ENCODE peak calls at places on chromosomes 2 and 18, in eight cellular contexts. One of them, this sample, is unnamed.

GRCh38 chr2:232988444-232988843 is 24.6 kb downstream of the NGEF start:
- DNase-seq in endothelial cell: no peak
- DNase-seq in CD8-positive, alpha-beta T cell: no peak
- DNase-seq in ascending aorta: no peak
- DNase-seq in dorsolateral prefrontal cortex: no peak
- DNase-seq in IMR-90: peak
- DNase-seq in BE2C: no peak
- DNase-seq in brain microvascular endothelial cell: peak
- DNase-seq in this sample: peak

GRCh38 chr2:46801731-46802664 is 113.6 kb downstream of the MCFD2 start:
- DNase-seq in endothelial cell: no peak
- DNase-seq in CD8-positive, alpha-beta T cell: no peak
- DNase-seq in ascending aorta: no peak
- DNase-seq in dorsolateral prefrontal cortex: no peak
- DNase-seq in IMR-90: peak
- DNase-seq in BE2C: no peak
- DNase-seq in brain microvascular endothelial cell: no peak
- DNase-seq in this sample: no peak

GRCh38 chr2:222024934-222025890 is 273.6 kb downstream of the PAX3 start:
- DNase-seq in endothelial cell: peak
- DNase-seq in CD8-positive, alpha-beta T cell: no peak
- DNase-seq in ascending aorta: no peak
- DNase-seq in dorsolateral prefrontal cortex: no peak
- DNase-seq in IMR-90: peak
- DNase-seq in BE2C: no peak
- DNase-seq in brain microvascular endothelial cell: no peak
- DNase-seq in this sample: no peak

GRCh38 chr2:185219981-185220380 is 518.6 kb upstream of the FSIP2 start:
- DNase-seq in endothelial cell: no peak
- DNase-seq in CD8-positive, alpha-beta T cell: no peak
- DNase-seq in ascending aorta: no peak
- DNase-seq in dorsolateral prefrontal cortex: no peak
- DNase-seq in IMR-90: no peak
- DNase-seq in BE2C: no peak
- DNase-seq in brain microvascular endothelial cell: peak
- DNase-seq in this sample: no peak

GRCh38 chr2:141703506-141703905 is 427.3 kb downstream of the LRP1B start:
- DNase-seq in endothelial cell: no peak
- DNase-seq in CD8-positive, alpha-beta T cell: no peak
- DNase-seq in ascending aorta: no peak
- DNase-seq in dorsolateral prefrontal cortex: no peak
- DNase-seq in IMR-90: no peak
- DNase-seq in BE2C: no peak
- DNase-seq in brain microvascular endothelial cell: no peak
- DNase-seq in this sample: no peak

GRCh38 chr2:100290718-100291151 is 31.6 kb downstream of the LONRF2 start:
- DNase-seq in endothelial cell: no peak
- DNase-seq in CD8-positive, alpha-beta T cell: no peak
- DNase-seq in ascending aorta: no peak
- DNase-seq in dorsolateral prefrontal cortex: no peak
- DNase-seq in IMR-90: no peak
- DNase-seq in BE2C: no peak
- DNase-seq in brain microvascular endothelial cell: no peak
- DNase-seq in this sample: no peak

GRCh38 chr2:24932715-24933114 is 12.7 kb upstream of the ADCY3 start:
- DNase-seq in endothelial cell: no peak
- DNase-seq in CD8-positive, alpha-beta T cell: no peak
- DNase-seq in ascending aorta: no peak
- DNase-seq in dorsolateral prefrontal cortex: no peak
- DNase-seq in IMR-90: no peak
- DNase-seq in BE2C: no peak
- DNase-seq in brain microvascular endothelial cell: no peak
- DNase-seq in this sample: no peak

GRCh38 chr18:48399303-48400075 is 9.7 kb downstream of the ZBTB7C start:
- DNase-seq in endothelial cell: no peak
- DNase-seq in CD8-positive, alpha-beta T cell: no peak
- DNase-seq in ascending aorta: no peak
- DNase-seq in dorsolateral prefrontal cortex: no peak
- DNase-seq in IMR-90: no peak
- DNase-seq in BE2C: no peak
- DNase-seq in brain microvascular endothelial cell: no peak
- DNase-seq in this sample: no peak

GRCh38 chr2:75722687-75723086 is 12.0 kb upstream of the GCFC2 start:
- DNase-seq in endothelial cell: no peak
- DNase-seq in CD8-positive, alpha-beta T cell: no peak
- DNase-seq in ascending aorta: no peak
- DNase-seq in dorsolateral prefrontal cortex: no peak
- DNase-seq in IMR-90: no peak
- DNase-seq in BE2C: no peak
- DNase-seq in brain microvascular endothelial cell: no peak
- DNase-seq in this sample: no peak

GRCh38 chr2:156379069-156379468 is 46.5 kb upstream of the NR4A2 start:
- DNase-seq in endothelial cell: no peak
- DNase-seq in CD8-positive, alpha-beta T cell: no peak
- DNase-seq in ascending aorta: no peak
- DNase-seq in dorsolateral prefrontal cortex: no peak
- DNase-seq in IMR-90: no peak
- DNase-seq in BE2C: no peak
- DNase-seq in brain microvascular endothelial cell: no peak
- DNase-seq in this sample: no peak

GRCh38 chr2:75598572-75599155 is 37.9 kb upstream of the EVA1A start:
- DNase-seq in endothelial cell: no peak
- DNase-seq in CD8-positive, alpha-beta T cell: no peak
- DNase-seq in ascending aorta: no peak
- DNase-seq in dorsolateral prefrontal cortex: no peak
- DNase-seq in IMR-90: no peak
- DNase-seq in BE2C: no peak
- DNase-seq in brain microvascular endothelial cell: no peak
- DNase-seq in this sample: no peak

GRCh38 chr2:18373081-18373480 is 187.4 kb downstream of the RDH14 start:
- DNase-seq in endothelial cell: no peak
- DNase-seq in CD8-positive, alpha-beta T cell: no peak
- DNase-seq in ascending aorta: no peak
- DNase-seq in dorsolateral prefrontal cortex: no peak
- DNase-seq in IMR-90: no peak
- DNase-seq in BE2C: no peak
- DNase-seq in brain microvascular endothelial cell: no peak
- DNase-seq in this sample: no peak

GRCh38 chr2:145356046-145356445 is 836.1 kb upstream of the ZEB2 start:
- DNase-seq in endothelial cell: no peak
- DNase-seq in CD8-positive, alpha-beta T cell: no peak
- DNase-seq in ascending aorta: no peak
- DNase-seq in dorsolateral prefrontal cortex: no peak
- DNase-seq in IMR-90: peak
- DNase-seq in BE2C: no peak
- DNase-seq in brain microvascular endothelial cell: no peak
- DNase-seq in this sample: no peak

GRCh38 chr2:58708565-58708964 is 467.4 kb upstream of the FANCL start:
- DNase-seq in endothelial cell: no peak
- DNase-seq in CD8-positive, alpha-beta T cell: no peak
- DNase-seq in ascending aorta: no peak
- DNase-seq in dorsolateral prefrontal cortex: no peak
- DNase-seq in IMR-90: no peak
- DNase-seq in BE2C: no peak
- DNase-seq in brain microvascular endothelial cell: no peak
- DNase-seq in this sample: no peak

GRCh38 chr18:59087391-59087790 is 52.3 kb upstream of the SEC11C start:
- DNase-seq in endothelial cell: no peak
- DNase-seq in CD8-positive, alpha-beta T cell: no peak
- DNase-seq in ascending aorta: no peak
- DNase-seq in dorsolateral prefrontal cortex: no peak
- DNase-seq in IMR-90: peak
- DNase-seq in BE2C: no peak
- DNase-seq in brain microvascular endothelial cell: no peak
- DNase-seq in this sample: no peak

GRCh38 chr2:95015261-95015918 is 10.1 kb upstream of the MAL start:
- DNase-seq in endothelial cell: no peak
- DNase-seq in CD8-positive, alpha-beta T cell: no peak
- DNase-seq in ascending aorta: no peak
- DNase-seq in dorsolateral prefrontal cortex: no peak
- DNase-seq in IMR-90: no peak
- DNase-seq in BE2C: no peak
- DNase-seq in brain microvascular endothelial cell: no peak
- DNase-seq in this sample: no peak

GRCh38 chr18:57062841-57063240 is 84.0 kb upstream of the BOD1L2 start:
- DNase-seq in endothelial cell: no peak
- DNase-seq in CD8-positive, alpha-beta T cell: no peak
- DNase-seq in ascending aorta: no peak
- DNase-seq in dorsolateral prefrontal cortex: no peak
- DNase-seq in IMR-90: no peak
- DNase-seq in BE2C: no peak
- DNase-seq in brain microvascular endothelial cell: no peak
- DNase-seq in this sample: no peak

GRCh38 chr2:176093145-176093888 is 796 bp downstream of the HOXD13 start:
- DNase-seq in endothelial cell: no peak
- DNase-seq in CD8-positive, alpha-beta T cell: no peak
- DNase-seq in ascending aorta: no peak
- DNase-seq in dorsolateral prefrontal cortex: no peak
- DNase-seq in IMR-90: no peak
- DNase-seq in BE2C: no peak
- DNase-seq in brain microvascular endothelial cell: no peak
- DNase-seq in this sample: no peak
- TF ChIP-seq CTCF in endothelial cell: no peak
- TF ChIP-seq CTCF in CD8-positive, alpha-beta T cell: no peak
- TF ChIP-seq CTCF in ascending aorta: no peak
- TF ChIP-seq CTCF in dorsolateral prefrontal cortex: no peak
- TF ChIP-seq CTCF in IMR-90: no peak
- TF ChIP-seq CTCF in BE2C: peak
- TF ChIP-seq CTCF in brain microvascular endothelial cell: no peak
- TF ChIP-seq CTCF in this sample: no peak

DNA sequence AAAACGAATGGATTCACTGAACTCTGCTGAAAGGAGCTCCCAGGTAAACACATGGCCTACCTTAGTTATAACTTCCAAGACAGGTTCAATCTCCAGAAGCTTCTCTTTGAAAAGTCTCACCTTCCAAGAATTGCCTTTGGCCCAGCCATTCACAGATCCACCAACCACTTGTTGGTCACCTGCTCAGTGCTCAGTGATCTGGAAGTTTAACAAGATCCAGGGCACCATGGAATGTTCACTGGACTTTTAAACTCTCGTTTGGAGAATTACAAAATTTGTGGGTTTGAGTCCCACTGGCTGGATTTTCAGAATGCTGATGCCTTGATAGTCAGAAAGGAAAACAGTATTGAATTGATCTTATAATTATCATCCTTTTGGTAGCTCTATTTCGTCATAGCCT is 9.4 kb downstream of the GPR39 start:
- DNase-seq in endothelial cell: no peak
- DNase-seq in CD8-positive, alpha-beta T cell: no peak
- DNase-seq in ascending aorta: no peak
- DNase-seq in dorsolateral prefrontal cortex: no peak
- DNase-seq in IMR-90: no peak
- DNase-seq in BE2C: no peak
- DNase-seq in brain microvascular endothelial cell: no peak
- DNase-seq in this sample: no peak
- TF ChIP-seq CTCF in endothelial cell: no peak
- TF ChIP-seq CTCF in CD8-positive, alpha-beta T cell: no peak
- TF ChIP-seq CTCF in ascending aorta: no peak
- TF ChIP-seq CTCF in dorsolateral prefrontal cortex: no peak
- TF ChIP-seq CTCF in IMR-90: no peak
- TF ChIP-seq CTCF in BE2C: no peak
- TF ChIP-seq CTCF in brain microvascular endothelial cell: no peak
- TF ChIP-seq CTCF in this sample: no peak

GRCh38 chr2:117411983-117412382 is 402.5 kb upstream of the DDX18 start:
- DNase-seq in endothelial cell: no peak
- DNase-seq in CD8-positive, alpha-beta T cell: no peak
- DNase-seq in ascending aorta: no peak
- DNase-seq in dorsolateral prefrontal cortex: no peak
- DNase-seq in IMR-90: no peak
- DNase-seq in BE2C: no peak
- DNase-seq in brain microvascular endothelial cell: no peak
- DNase-seq in this sample: no peak
- TF ChIP-seq CTCF in endothelial cell: no peak
- TF ChIP-seq CTCF in CD8-positive, alpha-beta T cell: no peak
- TF ChIP-seq CTCF in ascending aorta: no peak
- TF ChIP-seq CTCF in dorsolateral prefrontal cortex: no peak
- TF ChIP-seq CTCF in IMR-90: no peak
- TF ChIP-seq CTCF in BE2C: peak
- TF ChIP-seq CTCF in brain microvascular endothelial cell: no peak
- TF ChIP-seq CTCF in this sample: no peak

DNA sequence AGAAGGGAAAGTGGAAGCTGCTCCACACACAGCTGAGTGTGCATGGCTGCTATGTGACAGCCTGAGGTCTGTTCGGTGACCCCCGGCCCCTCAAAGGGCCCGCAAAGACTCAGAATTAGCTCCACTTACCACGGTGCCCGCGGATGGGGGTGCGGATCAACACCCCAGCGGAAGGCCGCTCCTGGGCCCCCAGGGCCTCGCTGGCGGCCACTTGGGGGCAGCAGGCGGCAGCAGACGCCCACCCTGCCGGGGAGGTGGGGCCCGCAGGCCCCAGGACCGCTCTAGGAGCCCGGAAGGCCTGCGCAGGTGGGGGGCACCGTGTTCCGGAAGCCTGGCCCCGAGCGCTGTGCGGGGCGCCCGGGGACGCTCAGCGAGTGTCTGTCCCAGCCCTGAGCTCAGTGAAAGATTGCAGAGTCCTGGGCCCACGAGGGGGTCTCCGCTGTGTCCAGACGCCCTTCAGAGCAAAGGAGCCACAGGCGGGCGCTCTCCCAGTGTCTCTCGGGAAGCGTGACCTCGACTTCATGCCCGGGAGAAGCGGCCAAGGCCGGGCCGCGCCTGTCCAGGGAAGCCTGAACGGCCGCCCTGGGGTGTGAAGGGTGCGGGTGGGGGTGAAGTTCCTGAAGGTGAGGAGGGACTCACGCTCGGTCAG is 118.6 kb downstream of the VAPA start:
- DNase-seq in endothelial cell: peak
- DNase-seq in CD8-positive, alpha-beta T cell: peak
- DNase-seq in ascending aorta: no peak
- DNase-seq in dorsolateral prefrontal cortex: no peak
- DNase-seq in IMR-90: no peak
- DNase-seq in BE2C: no peak
- DNase-seq in brain microvascular endothelial cell: no peak
- DNase-seq in this sample: no peak
- TF ChIP-seq CTCF in endothelial cell: no peak
- TF ChIP-seq CTCF in CD8-positive, alpha-beta T cell: no peak
- TF ChIP-seq CTCF in ascending aorta: no peak
- TF ChIP-seq CTCF in dorsolateral prefrontal cortex: peak
- TF ChIP-seq CTCF in IMR-90: no peak
- TF ChIP-seq CTCF in BE2C: no peak
- TF ChIP-seq CTCF in brain microvascular endothelial cell: peak
- TF ChIP-seq CTCF in this sample: no peak